ENCODE peak calls at places on chromosomes 4 and X, in nine cellular contexts. E is PC-3, Y is NCI-H1092 treated with DMSO at 0.1 percent for 48 hours, X is DND-41, Q is breast epithelium, P is heart right ventricle, B is head of caudate nucleus, K is psoas muscle, T is NCI-H2171 treated with DMSO at 0.1 percent for 48 hours. D is an unnamed sample.

GRCh38 chr4:3791910-3792542 is 25.8 kb downstream of the ADRA2C start:
- DNase-seq in E (peak; percentile 45), Y (no peak), X (peak; percentile 66), Q (peak; percentile 64), P (peak; percentile 56), B (no peak), K (no peak), T (no peak), D (no peak)

GRCh38 chrX:141791856-141792255 is 46.3 kb upstream of the MAGEC3 start:
- DNase-seq in E (peak; percentile 4), Y (no peak), X (no peak), Q (no peak), P (no peak), B (no peak), K (no peak), T (no peak), D (no peak)

GRCh38 chrX:77450415-77450814 is 3.2 kb downstream of the FGF16 start:
- DNase-seq in E (no peak), Y (no peak), X (no peak), Q (no peak), P (no peak), B (no peak), K (no peak), T (no peak), D (no peak)

GRCh38 chr4:124710911-124711310 is 1.6 kb downstream of the ANKRD50 start:
- DNase-seq in E (no peak), Y (peak; percentile 9), X (no peak), Q (no peak), P (no peak), B (no peak), K (peak; percentile 11), T (no peak), D (peak; percentile 41)

GRCh38 chr4:150906987-150907633 is 108.0 kb downstream of the LRBA start:
- DNase-seq in E (no peak), Y (no peak), X (no peak), Q (no peak), P (no peak), B (no peak), K (no peak), T (no peak), D (peak; percentile 16)

GRCh38 chrX:130393451-130394074 is 8.1 kb upstream of the GPR119 start:
- DNase-seq in E (peak; percentile 74), Y (peak; percentile 21), X (peak; percentile 14), Q (peak; percentile 52), P (peak; percentile 16), B (peak; percentile 53), K (peak; percentile 18), T (peak; percentile 27), D (peak; percentile 51)

GRCh38 chrX:55127692-55128091 is 38.9 kb downstream of the PAGE2 start:
- DNase-seq in E (no peak), Y (no peak), X (no peak), Q (no peak), P (no peak), B (no peak), K (no peak), T (no peak), D (peak; percentile 62)

GRCh38 chr4:65310586-65310985 is 359.7 kb downstream of the EPHA5 start:
- DNase-seq in E (peak; percentile 65), Y (no peak), X (no peak), Q (no peak), P (no peak), B (no peak), K (no peak), T (no peak), D (peak; percentile 3)

GRCh38 chrX:1743105-1743504 is 128.2 kb downstream of the ASMT start:
- DNase-seq in E (no peak), Y (no peak), X (no peak), Q (no peak), P (no peak), B (no peak), K (no peak), T (no peak), D (no peak)

GRCh38 chrX:134443020-134443419 is 16.9 kb upstream of the HPRT1 start:
- DNase-seq in E (no peak), Y (no peak), X (no peak), Q (no peak), P (no peak), B (no peak), K (no peak), T (peak; percentile 93), D (peak; percentile 36)

GRCh38 chr4:71268156-71268555 is 70.7 kb upstream of the SLC4A4 start:
- DNase-seq in E (peak; percentile 15), Y (no peak), X (no peak), Q (no peak), P (no peak), B (no peak), K (no peak), T (peak; percentile 33), D (no peak)

GRCh38 chr4:121950680-121951569 is 935 bp downstream of the TRPC3 start:
- DNase-seq in E (no peak), Y (no peak), X (no peak), Q (no peak), P (peak; percentile 18), B (no peak), K (peak; percentile 18), T (no peak), D (peak; percentile 40)

GRCh38 chrX:74104356-74105065 is 199.5 kb upstream of the ZCCHC13 start:
- DNase-seq in E (peak; percentile 13), Y (no peak), X (no peak), Q (no peak), P (no peak), B (no peak), K (no peak), T (no peak), D (no peak)

GRCh38 chr4:184775854-184776555 is 42.1 kb upstream of the CENPU start:
- DNase-seq in E (no peak), Y (no peak), X (no peak), Q (no peak), P (peak; percentile 32), B (no peak), K (no peak), T (no peak), D (no peak)

GRCh38 chr4:87046111-87046510 is 111.3 kb downstream of the AFF1 start:
- DNase-seq in E (no peak), Y (no peak), X (no peak), Q (no peak), P (no peak), B (no peak), K (no peak), T (no peak), D (no peak)

GRCh38 chrX:40176256-40176978 is 78.7 kb upstream of the BCOR start:
- DNase-seq in E (peak; percentile 18), Y (peak; percentile 67), X (peak; percentile 83), Q (no peak), P (peak; percentile 80), B (peak; percentile 66), K (peak; percentile 79), T (peak; percentile 51), D (peak; percentile 79)

GRCh38 chrX:71938371-71938770 is 27.7 kb downstream of the NHSL2 start:
- DNase-seq in E (no peak), Y (no peak), X (no peak), Q (no peak), P (no peak), B (no peak), K (no peak), T (no peak), D (no peak)

GRCh38 chrX:1378306-1378758 is 13.6 kb downstream of the SLC25A6 start:
- DNase-seq in E (no peak), Y (no peak), X (peak; percentile 6), Q (no peak), P (no peak), B (no peak), K (no peak), T (no peak), D (no peak)

GRCh38 chrX:153644356-153645125 is 2.5 kb upstream of the DUSP9 start:
- DNase-seq in E (no peak), Y (no peak), X (no peak), Q (no peak), P (no peak), B (no peak), K (no peak), T (no peak), D (peak; percentile 34)

GRCh38 chr4:25402521-25402920 is 25.5 kb downstream of the ANAPC4 start:
- DNase-seq in E (no peak), Y (no peak), X (no peak), Q (no peak), P (no peak), B (no peak), K (no peak), T (no peak), D (no peak)

GRCh38 chr4:52606040-52606439 is 53.1 kb downstream of the USP46 start:
- DNase-seq in E (no peak), Y (no peak), X (no peak), Q (no peak), P (no peak), B (no peak), K (no peak), T (no peak), D (no peak)

GRCh38 chr4:31169851-31170250 is 449.7 kb downstream of the PCDH7 start:
- DNase-seq in E (peak; percentile 2), Y (no peak), X (no peak), Q (no peak), P (no peak), B (no peak), K (no peak), T (no peak), D (no peak)

GRCh38 chr4:98657531-98658286 is 702 bp downstream of the TSPAN5 start:
- DNase-seq in E (peak; percentile 66), Y (peak; percentile 78), X (no peak), Q (no peak), P (peak; percentile 18), B (peak; percentile 76), K (peak; percentile 16), T (peak; percentile 69), D (peak; percentile 83)

GRCh38 chrX:46589977-46590723 is 16.6 kb downstream of the CHST7 start:
- DNase-seq in E (peak; percentile 81), Y (no peak), X (no peak), Q (no peak), P (no peak), B (no peak), K (no peak), T (no peak), D (no peak)

GRCh38 chr4:144709793-144710525 is 64.0 kb downstream of the HHIP start:
- DNase-seq in E (peak; percentile 90), Y (no peak), X (no peak), Q (no peak), P (no peak), B (peak; percentile 25), K (no peak), T (no peak), D (peak; percentile 62)

GRCh38 chrX:47245156-47245555 is 12.3 kb downstream of the USP11 start:
- DNase-seq in E (no peak), Y (no peak), X (no peak), Q (no peak), P (no peak), B (no peak), K (no peak), T (peak; percentile 15), D (no peak)

GRCh38 chr4:59039046-59039445 is 1928.9 kb upstream of the IGFBP7 start:
- DNase-seq in E (no peak), Y (no peak), X (no peak), Q (no peak), P (no peak), B (no peak), K (no peak), T (no peak), D (no peak)

GRCh38 chrX:17039826-17040225 is 93.4 kb downstream of the REPS2 start:
- DNase-seq in E (peak; percentile 53), Y (no peak), X (no peak), Q (no peak), P (no peak), B (no peak), K (no peak), T (no peak), D (no peak)

D was measured in NCI-H69.